ENCODE peak calls at places on chromosome 3, in ten cellular contexts. S, G, T, Y, P, Q, W, F, C and D are unnamed samples.

GRCh38 chr3:42264399-42265058 is 1.5 kb downstream of the CCK start:
- DNase-seq in S (no peak), G (no peak), T (peak), Y (no peak), P (no peak), Q (no peak), W (peak), F (peak), C (peak), D (no peak)

GRCh38 chr3:167587651-167588050 is 66.1 kb downstream of the WDR49 start:
- DNase-seq in S (no peak), G (no peak), T (no peak), Y (no peak), P (no peak), Q (no peak), W (no peak), F (no peak), C (no peak), D (no peak)

GRCh38 chr3:112446343-112446742 is 52.9 kb downstream of the BTLA start:
- DNase-seq in S (no peak), G (no peak), T (peak), Y (no peak), P (no peak), Q (no peak), W (no peak), F (peak), C (no peak), D (no peak)

GRCh38 chr3:16143870-16144568 is 30.5 kb upstream of the GALNT15 start:
- DNase-seq in S (no peak), G (no peak), T (no peak), Y (no peak), P (no peak), Q (no peak), W (no peak), F (no peak), C (no peak), D (no peak)

GRCh38 chr3:160564205-160564922 is 1.0 kb downstream of the KPNA4 start:
- DNase-seq in S (no peak), G (no peak), T (no peak), Y (no peak), P (peak), Q (peak), W (peak), F (no peak), C (no peak), D (no peak)

GRCh38 chr3:171684226-171684625 is 126.1 kb downstream of the PLD1 start:
- DNase-seq in S (no peak), G (no peak), T (no peak), Y (no peak), P (no peak), Q (no peak), W (no peak), F (no peak), C (no peak), D (no peak)

GRCh38 chr3:149765762-149766334 is 13.6 kb upstream of the COMMD2 start:
- DNase-seq in S (no peak), G (no peak), T (peak), Y (no peak), P (no peak), Q (no peak), W (no peak), F (peak), C (no peak), D (no peak)

GRCh38 chr3:122975924-122976293 is 51.7 kb downstream of the SEMA5B start:
- DNase-seq in S (no peak), G (no peak), T (no peak), Y (no peak), P (no peak), Q (no peak), W (no peak), F (no peak), C (no peak), D (no peak)

GRCh38 chr3:187919018-187919417 is 173.8 kb upstream of the BCL6 start:
- DNase-seq in S (no peak), G (no peak), T (no peak), Y (no peak), P (no peak), Q (no peak), W (no peak), F (no peak), C (no peak), D (no peak)

GRCh38 chr3:146750196-146750595 is 145.1 kb upstream of the PLSCR5 start:
- DNase-seq in S (no peak), G (no peak), T (peak), Y (no peak), P (no peak), Q (no peak), W (no peak), F (peak), C (no peak), D (no peak)

GRCh38 chr3:134696155-134696554 is 45.3 kb upstream of the KY start:
- DNase-seq in S (no peak), G (no peak), T (no peak), Y (peak), P (no peak), Q (no peak), W (no peak), F (no peak), C (no peak), D (no peak)

GRCh38 chr3:79960594-79960993 is 192.8 kb upstream of the ROBO1 start:
- DNase-seq in S (no peak), G (no peak), T (no peak), Y (no peak), P (no peak), Q (no peak), W (no peak), F (peak), C (no peak), D (no peak)

GRCh38 chr3:150771600-150771999 is 8.6 kb upstream of the SIAH2 start:
- DNase-seq in S (no peak), G (no peak), T (peak), Y (no peak), P (no peak), Q (no peak), W (no peak), F (no peak), C (no peak), D (no peak)

GRCh38 chr3:158849747-158850146 is 47.9 kb downstream of the MFSD1 start:
- DNase-seq in S (no peak), G (no peak), T (no peak), Y (no peak), P (no peak), Q (no peak), W (no peak), F (no peak), C (no peak), D (no peak)

GRCh38 chr3:33915796-33916589 is 117.6 kb downstream of the PDCD6IP start:
- DNase-seq in S (no peak), G (no peak), T (peak), Y (no peak), P (no peak), Q (no peak), W (no peak), F (peak), C (peak), D (no peak)

GRCh38 chr3:181862502-181862901 is 150.8 kb downstream of the SOX2 start:
- DNase-seq in S (no peak), G (no peak), T (no peak), Y (no peak), P (no peak), Q (no peak), W (no peak), F (no peak), C (no peak), D (no peak)

GRCh38 chr3:14477311-14477935 is 62.7 kb downstream of the GRIP2 start:
- DNase-seq in S (no peak), G (no peak), T (no peak), Y (no peak), P (peak), Q (no peak), W (no peak), F (no peak), C (no peak), D (no peak)

GRCh38 chr3:184332370-184333090 is 4.9 kb upstream of the FAM131A start:
- DNase-seq in S (no peak), G (no peak), T (peak), Y (no peak), P (no peak), Q (no peak), W (no peak), F (peak), C (no peak), D (no peak)

GRCh38 chr3:79521221-79521848 is 246.5 kb downstream of the ROBO1 start:
- DNase-seq in S (peak), G (no peak), T (peak), Y (no peak), P (no peak), Q (no peak), W (no peak), F (peak), C (no peak), D (no peak)

GRCh38 chr3:126108689-126109075 is 24.8 kb upstream of the SLC41A3 start:
- DNase-seq in S (no peak), G (peak), T (no peak), Y (peak), P (no peak), Q (no peak), W (no peak), F (no peak), C (no peak), D (peak)

GRCh38 chr3:57127849-57128566 is 37.1 kb downstream of the IL17RD start:
- DNase-seq in S (no peak), G (peak), T (peak), Y (no peak), P (no peak), Q (no peak), W (no peak), F (peak), C (no peak), D (no peak)

GRCh38 chr3:84066920-84067319 is 891.9 kb upstream of the CADM2 start:
- DNase-seq in S (no peak), G (no peak), T (no peak), Y (no peak), P (no peak), Q (no peak), W (no peak), F (no peak), C (peak), D (no peak)

GRCh38 chr3:196712514-196713413 is 587 bp downstream of the PIGX start:
- DNase-seq in S (no peak), G (no peak), T (peak), Y (no peak), P (peak), Q (no peak), W (no peak), F (peak), C (peak), D (no peak)

GRCh38 chr3:197007296-197007940 is 22.2 kb downstream of the MELTF start:
- DNase-seq in S (no peak), G (no peak), T (no peak), Y (no peak), P (no peak), Q (no peak), W (peak), F (no peak), C (no peak), D (no peak)

GRCh38 chr3:178083906-178084823 is 452.1 kb upstream of the KCNMB2 start:
- DNase-seq in S (peak), G (no peak), T (no peak), Y (no peak), P (no peak), Q (no peak), W (no peak), F (peak), C (no peak), D (no peak)

GRCh38 chr3:172009736-172010254 is 29.6 kb upstream of the FNDC3B start:
- DNase-seq in S (no peak), G (no peak), T (no peak), Y (no peak), P (no peak), Q (no peak), W (no peak), F (no peak), C (no peak), D (no peak)

GRCh38 chr3:129769616-129770015 is 123.9 kb downstream of the TMCC1 start:
- DNase-seq in S (no peak), G (no peak), T (no peak), Y (no peak), P (no peak), Q (no peak), W (no peak), F (no peak), C (no peak), D (no peak)

GRCh38 chr3:45870099-45870498 is 16.2 kb upstream of the CCR9 start:
- DNase-seq in S (no peak), G (no peak), T (no peak), Y (no peak), P (no peak), Q (no peak), W (no peak), F (no peak), C (no peak), D (no peak)

GRCh38 chr3:126267169-126267975 is 87.0 kb upstream of the ALDH1L1 start:
- DNase-seq in S (peak), G (peak), T (peak), Y (peak), P (peak), Q (peak), W (peak), F (peak), C (peak), D (peak)

GRCh38 chr3:138124689-138125420 is 7.3 kb downstream of the A4GNT start:
- DNase-seq in S (no peak), G (no peak), T (peak), Y (no peak), P (no peak), Q (no peak), W (no peak), F (peak), C (peak), D (no peak)

GRCh38 chr3:177402533-177402932 is 205.3 kb upstream of the TBL1XR1 start:
- DNase-seq in S (no peak), G (no peak), T (no peak), Y (no peak), P (no peak), Q (no peak), W (no peak), F (no peak), C (no peak), D (no peak)

GRCh38 chr3:110697961-110698360 is 373.7 kb upstream of the NECTIN3 start:
- DNase-seq in S (no peak), G (no peak), T (peak), Y (no peak), P (no peak), Q (no peak), W (no peak), F (peak), C (no peak), D (no peak)

GRCh38 chr3:48409291-48410201 is 20.3 kb downstream of the PLXNB1 start:
- DNase-seq in S (no peak), G (no peak), T (no peak), Y (peak), P (peak), Q (no peak), W (no peak), F (no peak), C (peak), D (peak)

GRCh38 chr3:48410205-48411040 is 19.5 kb downstream of the PLXNB1 start:
- DNase-seq in S (no peak), G (no peak), T (no peak), Y (no peak), P (peak), Q (no peak), W (peak), F (no peak), C (peak), D (peak)

GRCh38 chr3:48406443-48407431 is 23.1 kb downstream of the PLXNB1 start:
- DNase-seq in S (no peak), G (no peak), T (no peak), Y (no peak), P (no peak), Q (no peak), W (peak), F (no peak), C (no peak), D (peak)

GRCh38 chr3:48407542-48408099 is 22.3 kb downstream of the PLXNB1 start:
- DNase-seq in S (no peak), G (peak), T (no peak), Y (peak), P (no peak), Q (no peak), W (no peak), F (no peak), C (no peak), D (peak)

GRCh38 chr3:48408823-48409281 is 21.0 kb downstream of the PLXNB1 start:
- DNase-seq in S (no peak), G (no peak), T (no peak), Y (peak), P (peak), Q (no peak), W (peak), F (no peak), C (peak), D (peak)
- TF ChIP-seq CTCF in S (peak), G (no peak), T (no peak), Y (no peak), P (no peak), Q (no peak), W (no peak), F (no peak), C (no peak), D (no peak)

DNA sequence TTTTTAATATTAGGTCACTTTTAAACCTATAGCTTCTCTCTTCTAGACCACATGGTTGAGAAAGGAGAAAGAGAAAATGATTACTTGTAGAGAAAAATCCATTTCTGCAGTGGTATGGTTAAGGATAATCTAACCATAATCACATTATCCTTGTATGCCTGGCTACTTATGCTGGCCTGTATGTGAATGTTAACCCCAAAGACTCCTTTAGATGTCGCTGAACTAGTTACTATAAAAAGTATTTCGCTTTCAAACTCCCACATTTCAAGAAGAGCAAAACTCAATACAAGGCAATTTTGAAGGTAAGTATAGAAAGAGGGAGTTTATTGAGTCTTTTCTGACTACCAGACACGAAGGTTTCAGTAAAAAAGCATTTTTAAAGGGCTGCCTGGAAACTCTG is 2.2 kb downstream of the KCTD6 start:
- DNase-seq in S (no peak), G (no peak), T (no peak), Y (no peak), P (no peak), Q (no peak), W (no peak), F (no peak), C (no peak), D (no peak)
- TF ChIP-seq CTCF in S (no peak), G (no peak), T (no peak), Y (no peak), P (no peak), Q (no peak), W (no peak), F (no peak), C (no peak), D (no peak)

GRCh38 chr3:38706961-38707360 is 57.5 kb upstream of the SCN5A start:
- DNase-seq in S (no peak), G (no peak), T (no peak), Y (no peak), P (no peak), Q (no peak), W (no peak), F (no peak), C (no peak), D (no peak)

GRCh38 chr3:38711321-38711720 is 61.8 kb upstream of the SCN5A start:
- DNase-seq in S (no peak), G (no peak), T (no peak), Y (no peak), P (no peak), Q (no peak), W (no peak), F (no peak), C (no peak), D (no peak)

GRCh38 chr3:38702231-38702630 is 52.7 kb upstream of the SCN5A start:
- DNase-seq in S (no peak), G (no peak), T (no peak), Y (no peak), P (no peak), Q (no peak), W (no peak), F (no peak), C (no peak), D (no peak)

GRCh38 chr3:38713121-38713520 is 63.6 kb upstream of the SCN5A start:
- DNase-seq in S (no peak), G (no peak), T (no peak), Y (no peak), P (no peak), Q (no peak), W (no peak), F (no peak), C (no peak), D (no peak)

DNA sequence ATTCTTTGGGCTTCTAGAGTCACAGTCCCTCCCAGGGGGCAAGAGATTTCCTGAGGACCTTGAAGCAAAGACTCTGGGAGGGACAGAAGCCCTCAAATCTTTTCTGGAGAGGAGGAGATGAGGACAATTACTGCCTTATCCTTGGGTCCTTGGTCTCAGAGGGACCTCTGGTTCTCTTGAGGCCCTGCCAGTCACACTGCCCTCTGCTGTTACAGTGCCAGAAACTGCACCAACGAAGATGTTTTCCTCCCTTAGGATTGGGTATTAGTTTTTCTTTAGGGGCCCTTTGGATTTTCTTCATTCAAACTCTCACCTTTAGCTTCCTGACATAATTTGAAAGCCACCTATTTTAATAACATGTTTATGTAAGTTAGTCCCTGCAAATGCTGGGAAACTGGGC is 58.2 kb upstream of the SCN5A start:
- DNase-seq in S (no peak), G (no peak), T (no peak), Y (no peak), P (no peak), Q (no peak), W (no peak), F (no peak), C (peak), D (no peak)
- TF ChIP-seq CTCF in S (peak), G (no peak), T (peak), Y (no peak), P (no peak), Q (peak), W (no peak), F (peak), C (no peak), D (peak)

DNA sequence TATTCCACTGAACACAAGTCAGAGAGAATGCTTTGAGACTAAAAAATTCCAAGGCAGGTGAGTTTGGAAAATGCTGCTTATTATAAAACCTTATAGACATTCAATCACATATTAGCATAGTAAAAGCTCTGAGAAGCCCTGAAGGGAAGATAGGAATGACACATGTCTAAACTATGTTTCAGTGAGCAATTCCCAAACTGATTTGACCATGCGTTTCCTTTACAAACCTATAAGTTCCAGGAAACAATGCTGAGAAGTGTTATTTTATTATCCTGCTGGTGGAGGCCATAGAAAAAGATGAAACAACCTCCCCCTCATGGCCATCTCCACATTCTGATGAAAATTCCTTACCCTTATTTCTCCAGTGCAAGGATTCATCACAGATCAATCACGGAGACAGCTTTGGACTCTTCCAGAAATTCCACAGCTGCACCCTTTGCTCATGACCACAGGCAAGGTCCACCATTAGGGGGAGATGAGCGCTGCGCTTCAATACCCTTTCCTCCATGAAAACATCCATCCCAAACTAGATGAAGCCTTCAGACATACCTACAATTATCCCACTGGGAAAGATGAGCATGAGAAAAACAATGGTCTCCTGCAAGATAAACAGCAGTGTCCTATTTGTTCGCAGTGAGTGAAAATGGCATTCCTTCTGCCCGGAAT is 372.2 kb downstream of the MAGI1 start:
- DNase-seq in S (no peak), G (no peak), T (peak), Y (no peak), P (no peak), Q (no peak), W (no peak), F (peak), C (no peak), D (no peak)
- TF ChIP-seq CTCF in S (peak), G (no peak), T (peak), Y (no peak), P (no peak), Q (peak), W (no peak), F (no peak), C (no peak), D (no peak)

GRCh38 chr3:73616056-73616455 is 8.7 kb downstream of the PDZRN3 start:
- DNase-seq in S (no peak), G (no peak), T (no peak), Y (no peak), P (no peak), Q (no peak), W (no peak), F (no peak), C (no peak), D (no peak)
- TF ChIP-seq CTCF in S (no peak), G (no peak), T (no peak), Y (no peak), P (no peak), Q (no peak), W (no peak), F (no peak), C (no peak), D (no peak)